ENCODE peak calls at places on chromosomes 12 and 14, in eight cellular contexts. P is HuH-7; Z is DMS153; Y is aorta; B is kidney; G is stimulated activated CD8-positive, alpha-beta memory T cell treated with anti-CD3 and anti-CD28 coated beads, Interleukin-4, amount 100 ng/mL, for 1 hour; X is adrenal gland; O is T-helper 9 cell. M is an unnamed sample.

GRCh38 chr12:52087961-52088820 is 8.7 kb downstream of the SMIM41 start:
- DNase-seq in P (peak), Z (peak), Y (no peak), B (peak), G (no peak), X (no peak), O (no peak), M (no peak)

GRCh38 chr14:104147346-104148125 is 9.1 kb downstream of the KIF26A start:
- DNase-seq in P (no peak), Z (no peak), Y (peak), B (peak), G (no peak), X (no peak), O (no peak), M (no peak)

GRCh38 chr14:35205737-35206136 is 83.4 kb downstream of the PRORP start:
- DNase-seq in P (no peak), Z (no peak), Y (no peak), B (no peak), G (no peak), X (no peak), O (no peak), M (no peak)

GRCh38 chr12:106245767-106246166 is 2.1 kb downstream of the CKAP4 start:
- DNase-seq in P (peak), Z (no peak), Y (peak), B (no peak), G (no peak), X (peak), O (no peak), M (no peak)

GRCh38 chr12:106918746-106919145 is 37.0 kb upstream of the TMEM263 start:
- DNase-seq in P (peak), Z (peak), Y (no peak), B (no peak), G (no peak), X (no peak), O (no peak), M (no peak)

GRCh38 chr14:77109656-77110055 is 11.6 kb downstream of the CIPC start:
- DNase-seq in P (no peak), Z (no peak), Y (no peak), B (no peak), G (no peak), X (no peak), O (no peak), M (no peak)

GRCh38 chr14:104600141-104600643 is 4.4 kb downstream of the TMEM179 start:
- DNase-seq in P (no peak), Z (no peak), Y (no peak), B (peak), G (no peak), X (no peak), O (no peak), M (no peak)

GRCh38 chr14:75334191-75335051 is 55.8 kb downstream of the FOS start:
- DNase-seq in P (no peak), Z (no peak), Y (peak), B (peak), G (peak), X (peak), O (peak), M (peak)

GRCh38 chr12:15184484-15184883 is 36.7 kb downstream of the RERG start:
- DNase-seq in P (no peak), Z (no peak), Y (no peak), B (no peak), G (no peak), X (no peak), O (no peak), M (no peak)

GRCh38 chr12:110022980-110023633 is 23.9 kb downstream of the ANKRD13A start:
- DNase-seq in P (no peak), Z (no peak), Y (no peak), B (no peak), G (no peak), X (no peak), O (no peak), M (no peak)

GRCh38 chr14:78970677-78971076 is 800.5 kb downstream of the NRXN3 start:
- DNase-seq in P (no peak), Z (peak), Y (no peak), B (no peak), G (no peak), X (no peak), O (no peak), M (no peak)

GRCh38 chr12:25130741-25131188 is 64.2 kb downstream of the DNAI7 start:
- DNase-seq in P (no peak), Z (no peak), Y (no peak), B (no peak), G (no peak), X (no peak), O (no peak), M (no peak)

GRCh38 chr12:14258468-14258947 is 107.0 kb upstream of the ATF7IP start:
- DNase-seq in P (no peak), Z (no peak), Y (no peak), B (no peak), G (no peak), X (no peak), O (no peak), M (no peak)

GRCh38 chr12:53770281-53770680 is 18.5 kb upstream of the CISTR start:
- DNase-seq in P (no peak), Z (no peak), Y (no peak), B (no peak), G (no peak), X (no peak), O (no peak), M (no peak)

GRCh38 chr12:74538491-74539258 is 1.0 kb downstream of the ATXN7L3B start:
- DNase-seq in P (no peak), Z (no peak), Y (no peak), B (no peak), G (no peak), X (peak), O (peak), M (peak)

GRCh38 chr12:23006413-23006812 is 381.4 kb downstream of the ETNK1 start:
- DNase-seq in P (no peak), Z (no peak), Y (no peak), B (no peak), G (no peak), X (no peak), O (no peak), M (no peak)

GRCh38 chr12:94873368-94874085 is 130.0 kb downstream of the NDUFA12 start:
- DNase-seq in P (peak), Z (no peak), Y (no peak), B (peak), G (no peak), X (no peak), O (no peak), M (no peak)

GRCh38 chr14:31265701-31266398 is 58.3 kb upstream of the HECTD1 start:
- DNase-seq in P (no peak), Z (no peak), Y (no peak), B (no peak), G (no peak), X (no peak), O (no peak), M (no peak)

M was measured in activated T-helper 2 cell treated with anti-CD3 and anti-CD28 coated beads, Interferon-gamma antibody, Interleukin-2, Interleukin-4, amounts not matched to agents 10 μg/mL and 5 μg/mL and 100 μg/mL, durations not matched to agents 14 hours and 24 hours and 36 hours.